ENCODE peak calls at places on chromosomes 12 and 14, in six cellular contexts. S, C, Q, F, L and H are unnamed samples. For H3K36me3, the result is how much of the 10 kb centered on the place peaks cover.

GRCh38 chr14:99072956-99073355 is 199.0 kb downstream of the BCL11B start:
- DNase-seq in C (no peak), L (no peak), F (no peak), S (no peak), Q (no peak), H (peak)

GRCh38 chr12:16602412-16602811 is 3.5 kb downstream of the LMO3 start:
- DNase-seq in F (no peak), S (no peak), C (no peak), Q (no peak), L (no peak), H (no peak)

GRCh38 chr12:119710374-119710773 is 42.4 kb downstream of the PRKAB1 start:
- DNase-seq in S (no peak), F (no peak), L (no peak), Q (no peak), C (peak), H (no peak)

GRCh38 chr12:109093022-109093918 is at the start of gene ALKBH2:
- DNase-seq in F (peak), S (peak), C (peak), L (peak), Q (peak), H (peak)

GRCh38 chr12:106107566-106107965 is 31.2 kb downstream of the NUAK1 start:
- DNase-seq in Q (no peak), S (no peak), L (no peak), C (no peak), F (no peak), H (no peak)

GRCh38 chr12:5520037-5520436 is 88.1 kb downstream of the NTF3 start:
- DNase-seq in Q (no peak), C (no peak), F (no peak), L (no peak), S (no peak), H (no peak)

GRCh38 chr14:72615511-72616121 is 278.3 kb downstream of the DPF3 start:
- DNase-seq in C (no peak), Q (no peak), L (no peak), S (no peak), F (no peak), H (no peak)

GRCh38 chr14:74611672-74612345 is at the start of gene LTBP2:
- DNase-seq in S (peak), Q (no peak), F (peak), C (no peak), L (no peak), H (no peak)

GRCh38 chr12:83016226-83016835 is 329.6 kb downstream of the TMTC2 start:
- DNase-seq in F (no peak), Q (peak), C (peak), L (peak), S (peak), H (no peak)

GRCh38 chr12:10214131-10214876 is 1.6 kb downstream of the GABARAPL1 start:
- DNase-seq in Q (no peak), S (no peak), L (no peak), F (no peak), C (no peak), H (no peak)

GRCh38 chr14:58805605-58806358 is 168.0 kb downstream of the DACT1 start:
- DNase-seq in Q (no peak), S (no peak), L (no peak), C (no peak), F (no peak), H (no peak)

GRCh38 chr14:77067632-77068514 is 30.2 kb upstream of the CIPC start:
- DNase-seq in Q (peak), C (peak), L (peak), F (peak), S (peak), H (no peak)

GRCh38 chr14:50675597-50675996 is 7.5 kb upstream of the SAV1 start:
- DNase-seq in Q (no peak), C (no peak), S (no peak), F (no peak), L (no peak), H (no peak)

GRCh38 chr14:87153901-87154300 is 839.1 kb downstream of the GALC start:
- DNase-seq in S (no peak), F (no peak), Q (no peak), C (no peak), L (no peak), H (no peak)

GRCh38 chr14:51638071-51638944 is 13.4 kb upstream of the FRMD6 start:
- DNase-seq in S (no peak), Q (no peak), C (no peak), F (no peak), L (no peak), H (peak)

GRCh38 chr14:77738559-77739250 is 22.3 kb downstream of the SNW1 start:
- DNase-seq in F (no peak), S (no peak), C (no peak), Q (no peak), L (peak), H (no peak)

GRCh38 chr12:31519525-31519924 is 71.4 kb downstream of the DENND5B start:
- DNase-seq in S (no peak), Q (no peak), C (no peak), L (no peak), F (no peak), H (no peak)

GRCh38 chr12:47527816-47528215 is 178.0 kb downstream of the RPAP3 start:
- DNase-seq in Q (no peak), F (no peak), L (no peak), S (no peak), C (no peak), H (no peak)

GRCh38 chr12:86186449-86186848 is 69.7 kb downstream of the MGAT4C start:
- DNase-seq in S (no peak), Q (no peak), F (no peak), C (no peak), L (no peak), H (no peak)

GRCh38 chr12:21819236-21819635 is 44.7 kb upstream of the KCNJ8 start:
- DNase-seq in L (no peak), S (no peak), Q (no peak), F (no peak), C (no peak), H (no peak)

GRCh38 chr14:34254596-34254995 is 207.4 kb downstream of the SPTSSA start:
- DNase-seq in Q (no peak), S (no peak), F (no peak), L (no peak), C (no peak), H (no peak)

GRCh38 chr12:5718073-5718472 is 227.0 kb downstream of the ANO2 start:
- DNase-seq in F (no peak), Q (no peak), S (no peak), L (no peak), C (no peak), H (no peak)

GRCh38 chr12:108332791-108333382 is 6.2 kb downstream of the CMKLR1 start:
- DNase-seq in S (peak), Q (no peak), F (peak), C (peak), L (no peak), H (peak)

GRCh38 chr12:57261385-57261784 is 10.4 kb upstream of the STAC3 start:
- DNase-seq in Q (no peak), S (no peak), F (no peak), L (no peak), C (no peak), H (no peak)

GRCh38 chr12:22879203-22879602 is 254.2 kb downstream of the ETNK1 start:
- DNase-seq in Q (no peak), S (no peak), F (no peak), L (no peak), C (no peak), H (no peak)

GRCh38 chr14:30295980-30296379 is 263.0 kb upstream of the G2E3 start:
- DNase-seq in F (no peak), Q (no peak), C (no peak), S (no peak), L (no peak), H (no peak)

GRCh38 chr12:5785601-5786000 is 159.5 kb downstream of the ANO2 start:
- DNase-seq in L (no peak), F (no peak), S (no peak), Q (no peak), C (no peak), H (no peak)

GRCh38 chr14:74988131-74988530 is 14.6 kb upstream of the EIF2B2 start:
- DNase-seq in L (no peak), F (no peak), S (no peak), Q (peak), C (no peak), H (no peak)

GRCh38 chr14:54291491-54292191 is 105.2 kb upstream of the CDKN3 start:
- DNase-seq in L (no peak), F (no peak), Q (no peak), C (no peak), S (no peak), H (no peak)

GRCh38 chr12:61290473-61290872 is 969.7 kb upstream of the USP15 start:
- DNase-seq in L (no peak), C (no peak), F (no peak), S (no peak), Q (no peak), H (no peak)

GRCh38 chr12:52193991-52194390 is 2.2 kb upstream of the KRT80 start:
- DNase-seq in L (no peak), C (no peak), S (no peak), Q (no peak), F (no peak), H (no peak)

GRCh38 chr12:122094735-122095561 is 16.4 kb downstream of the MLXIP start:
- DNase-seq in L (peak), S (no peak), Q (no peak), C (no peak), F (no peak), H (peak)

GRCh38 chr14:44384093-44384492 is 123.0 kb downstream of the FSCB start:
- DNase-seq in L (no peak), S (no peak), F (no peak), Q (no peak), C (no peak), H (no peak)

GRCh38 chr12:110079477-110080400 is 31.4 kb upstream of the C12orf76 start:
- DNase-seq in S (no peak), F (peak), L (peak), Q (no peak), C (no peak), H (no peak)

GRCh38 chr14:103749452-103749851 is 33.8 kb downstream of the ZFYVE21 start:
- DNase-seq in S (no peak), L (no peak), F (no peak), Q (no peak), C (no peak), H (no peak)

DNA sequence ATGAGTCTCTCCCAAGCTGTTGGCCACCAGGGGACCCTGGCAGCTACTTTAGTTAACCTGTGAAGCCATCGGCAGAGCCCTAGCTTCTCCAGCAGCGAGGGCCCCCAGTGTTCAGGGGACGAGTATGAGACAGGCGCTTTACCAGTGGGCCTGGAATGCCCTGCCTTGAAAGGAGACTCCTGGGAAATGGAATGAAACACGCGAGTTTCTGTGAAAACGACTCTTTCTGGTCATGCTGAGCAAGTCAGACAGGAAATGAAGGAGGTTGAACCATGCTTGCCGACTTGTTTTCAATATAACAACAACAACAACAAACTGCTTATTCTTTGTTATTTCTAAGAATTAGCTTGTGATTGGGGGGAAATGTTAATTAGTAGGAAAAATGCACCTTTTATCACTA is 42.9 kb downstream of the SFSWAP start:
- DNase-seq in F (no peak), S (no peak), L (no peak), Q (no peak), C (no peak), H (peak)
- H3K36me3 ChIP-seq in F (half or more), S (under half), L (under half), Q (half or more), C (half or more), H (half or more)

GRCh38 chr14:105064721-105065143 is 498 bp downstream of the GPR132 start:
- DNase-seq in Q (no peak), S (no peak), F (peak), C (no peak), L (no peak), H (peak)

GRCh38 chr14:105064001-105064400 is 1.2 kb downstream of the GPR132 start:
- DNase-seq in C (no peak), L (no peak), S (no peak), F (no peak), Q (no peak), H (no peak)

GRCh38 chr14:105067140-105067968 is 2.1 kb upstream of the GPR132 start:
- DNase-seq in F (peak), L (no peak), C (no peak), Q (no peak), S (no peak), H (no peak)

GRCh38 chr14:105066285-105067071 is 1.2 kb upstream of the GPR132 start:
- DNase-seq in F (peak), S (no peak), C (no peak), L (no peak), Q (no peak), H (peak)

GRCh38 chr14:105065280-105066228 is at the start of gene GPR132:
- DNase-seq in C (no peak), L (no peak), S (no peak), Q (no peak), F (peak), H (peak)
- TF ChIP-seq POLR2A in C (peak), L (no peak), S (no peak), Q (no peak), F (peak), H (no peak)

GRCh38 chr12:46483572-46484395 is 111.2 kb upstream of the SLC38A2 start:
- DNase-seq in S (peak), C (no peak), F (no peak), Q (no peak), L (no peak), H (no peak)
- H3K27ac ChIP-seq in S (no peak), C (no peak), F (peak), Q (no peak), L (no peak), H (peak)

GRCh38 chr12:97960225-97960624 is 497.6 kb downstream of the RMST start:
- DNase-seq in Q (no peak), S (no peak), L (no peak), C (no peak), F (no peak), H (no peak)
- H3K36me3 ChIP-seq in Q (under half), S (under half), L (under half), C (under half), F (under half), H (under half)

GRCh38 chr12:46380881-46381280 is 8.3 kb upstream of the SLC38A2 start:
- DNase-seq in L (no peak), S (no peak), C (no peak), Q (no peak), F (no peak), H (no peak)

GRCh38 chr12:46384451-46385301 is 12.1 kb upstream of the SLC38A2 start:
- DNase-seq in L (no peak), F (no peak), C (no peak), Q (no peak), S (no peak), H (no peak)

GRCh38 chr12:46383654-46384450 is 11.3 kb upstream of the SLC38A2 start:
- DNase-seq in Q (peak), S (peak), F (peak), C (peak), L (peak), H (peak)

GRCh38 chr12:46382425-46382973 is 9.9 kb upstream of the SLC38A2 start:
- DNase-seq in S (peak), F (no peak), C (no peak), L (peak), Q (no peak), H (no peak)

GRCh38 chr12:46382974-46383653 is 10.5 kb upstream of the SLC38A2 start:
- DNase-seq in L (peak), Q (peak), C (peak), F (peak), S (peak), H (peak)
- TF ChIP-seq POLR2A in L (peak), Q (no peak), C (peak), F (peak), S (peak), H (peak)